ENCODE peak calls at places on chromosomes 16 and 17, in five cellular contexts. M is transverse colon, G is A549, V is left ventricle myocardium inferior, U is adrenal gland. D is an unnamed sample.

GRCh38 chr17:5694507-5694906 is 110.2 kb upstream of the NLRP1 start:
- DNase-seq in U (no peak), G (peak; percentile 18), M (no peak), V (no peak), D (no peak)

GRCh38 chr17:49741009-49741691 is 22.8 kb downstream of the FAM117A start:
- DNase-seq in V (no peak), U (no peak), G (no peak), M (no peak), D (no peak)

GRCh38 chr17:82611140-82612058 is 36.8 kb downstream of the WDR45B start:
- DNase-seq in M (no peak), U (no peak), G (no peak), V (no peak), D (peak; percentile 45)

GRCh38 chr17:47844814-47845453 is 3.9 kb upstream of the SCRN2 start:
- DNase-seq in U (no peak), G (no peak), M (no peak), V (no peak), D (no peak)

GRCh38 chr17:68516732-68517131 is 4.5 kb downstream of the PRKAR1A start:
- DNase-seq in M (no peak), G (no peak), V (no peak), U (no peak), D (no peak)

GRCh38 chr17:34076743-34077631 is 178.1 kb upstream of the CCL2 start:
- DNase-seq in V (no peak), G (no peak), M (no peak), U (no peak), D (no peak)

GRCh38 chr16:57377080-57377841 is 5.0 kb downstream of the CX3CL1 start:
- DNase-seq in G (peak; percentile 62), M (no peak), U (no peak), V (no peak), D (no peak)

GRCh38 chr16:21217121-21217520 is 5.7 kb upstream of the ZP2 start:
- DNase-seq in M (no peak), U (no peak), V (no peak), G (no peak), D (no peak)

GRCh38 chr16:46736695-46737094 is 11.4 kb downstream of the MYLK3 start:
- DNase-seq in U (no peak), G (no peak), M (no peak), V (no peak), D (no peak)

GRCh38 chr17:53687324-53687723 is 135.4 kb upstream of the KIF2B start:
- DNase-seq in M (no peak), U (no peak), G (no peak), V (no peak), D (no peak)

GRCh38 chr16:11390573-11391495 is 45.6 kb downstream of the RMI2 start:
- DNase-seq in V (no peak), G (no peak), U (no peak), M (no peak), D (no peak)

GRCh38 chr17:70313450-70313849 is 144.1 kb downstream of the KCNJ2 start:
- DNase-seq in M (no peak), U (no peak), G (no peak), V (no peak), D (no peak)

GRCh38 chr16:57795431-57795878 is 6.8 kb downstream of the KIFC3 start:
- DNase-seq in G (peak; percentile 89), V (peak; percentile 41), M (peak; percentile 38), U (peak; percentile 64), D (peak; percentile 68)

GRCh38 chr17:52157603-52158449 is 688 bp downstream of the CA10 start:
- DNase-seq in V (no peak), U (no peak), M (no peak), G (no peak), D (no peak)

GRCh38 chr17:2292100-2292499 is 11.5 kb downstream of the SMG6 start:
- DNase-seq in M (no peak), U (no peak), G (no peak), V (no peak), D (no peak)

GRCh38 chr17:13865650-13866049 is 203.7 kb upstream of the COX10 start:
- DNase-seq in M (no peak), U (peak; percentile 6), G (no peak), V (no peak), D (no peak)

GRCh38 chr17:81058263-81058871 is 23.4 kb downstream of the BAIAP2 start:
- DNase-seq in M (no peak), U (no peak), G (no peak), V (no peak), D (no peak)

GRCh38 chr17:1413281-1413791 is 13.3 kb upstream of the YWHAE start:
- DNase-seq in G (peak; percentile 55), V (peak; percentile 82), M (peak; percentile 26), U (peak; percentile 90), D (peak; percentile 88)

GRCh38 chr16:16109453-16110110 is 113.7 kb downstream of the ABCC6 start:
- DNase-seq in M (no peak), U (peak; percentile 59), V (no peak), G (no peak), D (no peak)

GRCh38 chr16:16110111-16110490 is 113.2 kb downstream of the ABCC6 start:
- DNase-seq in V (no peak), G (no peak), M (no peak), U (no peak), D (no peak)

GRCh38 chr16:16107839-16108238 is 115.5 kb downstream of the ABCC6 start:
- DNase-seq in V (no peak), G (no peak), M (no peak), U (peak; percentile 24), D (no peak)

GRCh38 chr16:16111639-16112038 is 111.7 kb downstream of the ABCC6 start:
- DNase-seq in M (no peak), U (no peak), V (no peak), G (no peak), D (no peak)

GRCh38 chr16:16108759-16109158 is 114.5 kb downstream of the ABCC6 start:
- DNase-seq in U (no peak), G (no peak), M (no peak), V (no peak), D (no peak)
- H3K27ac ChIP-seq in U (no peak overlapping the region), G (no peak overlapping the region), M (peak overlapping the region; percentile 60), V (no peak overlapping the region), D (no peak overlapping the region)

DNA sequence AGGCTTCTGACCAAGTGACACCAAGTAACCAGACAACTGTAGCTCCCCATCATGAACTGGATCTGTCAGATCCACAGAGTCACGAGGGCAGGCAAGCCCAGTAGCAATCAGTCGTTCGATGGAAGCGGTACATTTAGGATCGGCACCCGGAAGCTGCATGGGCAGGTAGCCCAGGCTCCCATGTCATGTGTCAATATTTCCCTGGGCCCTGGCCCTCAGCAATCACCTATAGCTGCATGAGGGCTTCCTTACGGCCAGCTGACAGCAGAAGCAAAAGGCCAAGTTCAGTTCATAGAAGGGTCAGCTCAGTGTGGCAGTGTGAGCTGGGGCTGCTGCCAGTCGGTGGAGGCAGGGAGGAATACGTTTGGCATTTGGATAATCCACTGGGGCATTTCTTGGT is 31.8 kb downstream of the MRPS23 start:
- DNase-seq in U (no peak), G (no peak), M (no peak), V (no peak), D (no peak)
- H3K4me3 ChIP-seq in U (no peak overlapping the region), G (no peak overlapping the region), M (no peak overlapping the region), V (no peak overlapping the region), D (no peak overlapping the region)

GRCh38 chr17:61398721-61399130 is 917 bp upstream of the TBX2 start:
- DNase-seq in M (no peak), U (no peak), G (no peak), V (no peak), D (no peak)

GRCh38 chr17:61399131-61400057 is at the start of gene TBX2:
- DNase-seq in V (peak; percentile 88), U (peak; percentile 60), G (peak; percentile 92), M (peak; percentile 55), D (peak; percentile 87)

GRCh38 chr17:61400786-61401279 is 1.2 kb downstream of the TBX2 start:
- DNase-seq in M (no peak), V (no peak), U (no peak), G (no peak), D (peak; percentile 72)

GRCh38 chr17:61401280-61402072 is 1.8 kb downstream of the TBX2 start:
- DNase-seq in G (no peak), U (no peak), M (no peak), V (no peak), D (no peak)

DNA sequence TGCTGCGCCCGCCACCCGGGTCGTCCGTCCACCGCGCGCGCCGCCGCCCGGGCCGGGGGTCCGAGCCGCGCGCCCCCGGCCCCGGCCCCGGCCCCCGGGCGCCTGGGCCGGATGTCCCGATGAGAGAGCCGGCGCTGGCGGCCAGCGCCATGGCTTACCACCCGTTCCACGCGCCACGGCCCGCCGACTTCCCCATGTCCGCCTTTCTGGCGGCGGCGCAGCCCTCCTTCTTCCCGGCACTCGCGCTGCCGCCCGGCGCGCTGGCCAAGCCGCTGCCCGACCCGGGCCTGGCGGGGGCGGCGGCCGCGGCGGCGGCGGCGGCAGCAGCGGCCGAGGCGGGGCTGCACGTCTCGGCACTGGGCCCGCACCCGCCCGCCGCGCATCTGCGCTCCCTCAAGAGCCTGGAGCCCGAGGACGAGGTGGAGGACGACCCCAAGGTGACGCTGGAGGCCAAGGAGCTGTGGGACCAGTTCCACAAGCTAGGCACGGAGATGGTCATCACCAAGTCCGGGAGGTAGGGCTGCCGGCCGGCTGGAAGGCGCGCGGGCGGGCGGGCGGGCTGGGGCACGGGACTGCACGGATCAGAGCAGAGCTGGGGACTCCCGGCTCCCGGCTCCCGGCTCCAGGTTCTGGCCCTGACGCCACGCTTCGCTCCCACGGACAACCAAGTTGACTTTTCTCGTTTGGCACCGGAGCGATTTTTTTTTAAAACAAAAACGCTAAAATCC is 579 bp downstream of the TBX2 start:
- DNase-seq in V (no peak), U (no peak), M (no peak), G (peak; percentile 71), D (peak; percentile 77)
- H3K4me1 ChIP-seq in V (peaks cover 76% of the 10 kb centered on the region), U (peaks cover 40% of the 10 kb centered on the region), M (peaks cover 61% of the 10 kb centered on the region), G (peaks cover 10% of the 10 kb centered on the region), D (no peaks in the 10 kb centered on the region)

GRCh38 chr17:17724307-17724921 is 43.2 kb downstream of the RAI1 start:
- DNase-seq in M (no peak), G (no peak), U (peak; percentile 45), V (no peak), D (peak; percentile 49)

GRCh38 chr17:17723354-17724261 is 42.4 kb downstream of the RAI1 start:
- DNase-seq in U (peak; percentile 38), G (no peak), M (no peak), V (no peak), D (peak; percentile 66)

GRCh38 chr17:17722906-17723353 is 41.7 kb downstream of the RAI1 start:
- DNase-seq in G (no peak), V (no peak), U (no peak), M (no peak), D (no peak)

GRCh38 chr17:17721140-17721668 is 39.9 kb downstream of the RAI1 start:
- DNase-seq in V (no peak), U (no peak), G (no peak), M (no peak), D (no peak)

DNA sequence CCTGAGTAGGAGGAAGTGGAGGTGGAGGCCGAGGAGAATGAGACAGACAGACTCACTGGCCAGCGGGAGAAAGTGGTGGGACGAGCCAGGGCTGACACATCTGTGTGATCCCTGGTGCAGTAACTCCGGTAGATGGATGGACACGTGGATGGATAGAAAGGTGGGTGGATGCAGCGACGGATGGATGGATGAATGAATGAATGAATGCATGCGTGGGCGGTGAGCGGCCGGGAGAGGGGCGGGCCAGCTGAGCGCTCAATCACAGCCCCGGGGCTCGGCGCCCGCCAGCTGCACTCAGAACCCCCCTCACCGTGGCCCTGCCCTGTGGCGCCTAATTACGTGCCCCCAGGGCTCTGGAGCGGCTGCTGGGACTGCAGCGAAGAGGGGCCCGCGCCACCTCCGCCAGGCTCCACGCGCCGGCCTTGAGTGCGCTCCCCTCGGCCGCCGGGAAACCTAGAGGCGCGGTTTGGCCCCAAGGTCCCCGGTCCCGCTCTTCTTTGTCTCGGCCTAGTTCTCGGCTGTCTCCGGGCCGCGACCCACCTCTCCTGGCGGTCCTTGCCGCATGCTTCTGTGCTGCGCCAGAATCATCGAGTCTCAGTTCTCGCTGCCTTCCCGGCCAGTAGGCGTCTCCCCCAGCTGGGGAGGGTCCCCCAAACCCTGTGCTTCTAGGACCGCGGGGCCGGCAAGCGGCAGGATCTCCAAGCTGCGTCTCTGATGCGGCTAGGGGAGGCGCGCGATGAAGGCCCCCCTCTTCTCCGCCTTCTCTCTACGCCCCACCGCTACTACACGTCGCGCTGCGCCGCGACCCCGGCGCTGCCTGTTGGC is 41.0 kb downstream of the RAI1 start:
- DNase-seq in U (no peak), M (no peak), G (no peak), V (no peak), D (no peak)
- H3K27ac ChIP-seq in U (no peak overlapping the region), M (peak overlapping the region; percentile 80), G (no peak overlapping the region), V (no peak overlapping the region), D (no peak overlapping the region)